ENCODE peak calls at places on chromosomes 11 and 22, in seven cellular contexts. One of them, this sample, is unnamed.

GRCh38 chr11:126978155-126978554 is 22.4 kb downstream of the KIRREL3 start:
- DNase-seq in substantia nigra: no peak
- DNase-seq in ovary: no peak
- DNase-seq in left lung: no peak
- DNase-seq in SJSA1: no peak
- DNase-seq in esophagus squamous epithelium: no peak
- DNase-seq in IMR-90: no peak
- DNase-seq in this sample: no peak

GRCh38 chr11:126355926-126356897 is 726 bp downstream of the ST3GAL4 start:
- DNase-seq in IMR-90: no peak
- DNase-seq in substantia nigra: peak; percentile 53
- DNase-seq in left lung: peak; percentile 85
- DNase-seq in esophagus squamous epithelium: no peak
- DNase-seq in ovary: peak; percentile 60
- DNase-seq in SJSA1: peak; percentile 51
- DNase-seq in this sample: peak; percentile 37

GRCh38 chr11:132253469-132254264 is 883.3 kb downstream of the NTM start:
- DNase-seq in esophagus squamous epithelium: no peak
- DNase-seq in left lung: no peak
- DNase-seq in SJSA1: no peak
- DNase-seq in ovary: no peak
- DNase-seq in substantia nigra: no peak
- DNase-seq in IMR-90: no peak
- DNase-seq in this sample: no peak

GRCh38 chr22:24183321-24184031 is 2.2 kb downstream of the SUSD2 start:
- DNase-seq in IMR-90: no peak
- DNase-seq in ovary: peak; percentile 17
- DNase-seq in substantia nigra: no peak
- DNase-seq in left lung: peak; percentile 83
- DNase-seq in SJSA1: no peak
- DNase-seq in esophagus squamous epithelium: no peak
- DNase-seq in this sample: no peak

GRCh38 chr11:125494987-125495725 is 909 bp downstream of the FEZ1 start:
- DNase-seq in IMR-90: peak; percentile 31
- DNase-seq in esophagus squamous epithelium: no peak
- DNase-seq in SJSA1: no peak
- DNase-seq in left lung: peak; percentile 77
- DNase-seq in substantia nigra: peak; percentile 61
- DNase-seq in ovary: peak; percentile 53
- DNase-seq in this sample: no peak

GRCh38 chr11:60775420-60775961 is 9.6 kb upstream of the MS4A10 start:
- DNase-seq in substantia nigra: peak; percentile 31
- DNase-seq in ovary: peak; percentile 87
- DNase-seq in IMR-90: peak; percentile 86
- DNase-seq in SJSA1: peak; percentile 94
- DNase-seq in esophagus squamous epithelium: no peak
- DNase-seq in left lung: no peak
- DNase-seq in this sample: peak; percentile 81

GRCh38 chr11:3231851-3232744 is at the start of gene MRGPRE:
- DNase-seq in esophagus squamous epithelium: no peak
- DNase-seq in ovary: no peak
- DNase-seq in IMR-90: no peak
- DNase-seq in substantia nigra: no peak
- DNase-seq in SJSA1: no peak
- DNase-seq in left lung: peak; percentile 79
- DNase-seq in this sample: no peak

GRCh38 chr22:31753005-31753633 is 700 bp upstream of the DEPDC5 start:
- DNase-seq in IMR-90: no peak
- DNase-seq in SJSA1: peak; percentile 61
- DNase-seq in ovary: peak; percentile 62
- DNase-seq in esophagus squamous epithelium: peak; percentile 64
- DNase-seq in substantia nigra: peak; percentile 23
- DNase-seq in left lung: peak; percentile 71
- DNase-seq in this sample: peak; percentile 49

GRCh38 chr11:2584812-2585565 is 114.8 kb downstream of the KCNQ1OT1 start:
- DNase-seq in substantia nigra: no peak
- DNase-seq in SJSA1: peak; percentile 45
- DNase-seq in esophagus squamous epithelium: no peak
- DNase-seq in IMR-90: no peak
- DNase-seq in ovary: peak; percentile 12
- DNase-seq in left lung: peak; percentile 39
- DNase-seq in this sample: no peak

GRCh38 chr22:48253136-48253535 is 1490.7 kb downstream of the TBC1D22A start:
- DNase-seq in SJSA1: no peak
- DNase-seq in esophagus squamous epithelium: no peak
- DNase-seq in ovary: no peak
- DNase-seq in IMR-90: no peak
- DNase-seq in left lung: no peak
- DNase-seq in substantia nigra: no peak
- DNase-seq in this sample: no peak

GRCh38 chr11:85965202-85965601 is 103.7 kb downstream of the PICALM start:
- DNase-seq in IMR-90: peak; percentile 90
- DNase-seq in esophagus squamous epithelium: no peak
- DNase-seq in substantia nigra: no peak
- DNase-seq in ovary: no peak
- DNase-seq in SJSA1: no peak
- DNase-seq in left lung: no peak
- DNase-seq in this sample: no peak

GRCh38 chr11:45993438-45994064 is 71.1 kb downstream of the LARGE2 start:
- DNase-seq in ovary: peak; percentile 48
- DNase-seq in esophagus squamous epithelium: no peak
- DNase-seq in left lung: no peak
- DNase-seq in SJSA1: no peak
- DNase-seq in IMR-90: no peak
- DNase-seq in substantia nigra: peak; percentile 19
- DNase-seq in this sample: peak; percentile 17

GRCh38 chr11:130137999-130138398 is 21.6 kb upstream of the ST14 start:
- DNase-seq in ovary: no peak
- DNase-seq in IMR-90: no peak
- DNase-seq in substantia nigra: no peak
- DNase-seq in left lung: no peak
- DNase-seq in esophagus squamous epithelium: no peak
- DNase-seq in SJSA1: no peak
- DNase-seq in this sample: no peak

GRCh38 chr11:81644239-81644840 is 1089.3 kb downstream of the FAM181B start:
- DNase-seq in ovary: no peak
- DNase-seq in left lung: no peak
- DNase-seq in SJSA1: no peak
- DNase-seq in substantia nigra: no peak
- DNase-seq in esophagus squamous epithelium: no peak
- DNase-seq in IMR-90: peak; percentile 23
- DNase-seq in this sample: no peak

GRCh38 chr11:60914620-60915249 is 777 bp downstream of the TMEM109 start:
- DNase-seq in IMR-90: peak; percentile 34
- DNase-seq in ovary: no peak
- DNase-seq in SJSA1: no peak
- DNase-seq in left lung: peak; percentile 86
- DNase-seq in substantia nigra: no peak
- DNase-seq in esophagus squamous epithelium: no peak
- DNase-seq in this sample: no peak

GRCh38 chr22:46012182-46012880 is 35.4 kb upstream of the WNT7B start:
- DNase-seq in esophagus squamous epithelium: no peak
- DNase-seq in IMR-90: no peak
- DNase-seq in substantia nigra: no peak
- DNase-seq in SJSA1: no peak
- DNase-seq in ovary: peak; percentile 57
- DNase-seq in left lung: no peak
- DNase-seq in this sample: no peak

GRCh38 chr11:72773291-72773690 is 20.6 kb downstream of the STARD10 start:
- DNase-seq in SJSA1: peak; percentile 44
- DNase-seq in IMR-90: peak; percentile 93
- DNase-seq in substantia nigra: no peak
- DNase-seq in ovary: peak; percentile 62
- DNase-seq in esophagus squamous epithelium: no peak
- DNase-seq in left lung: no peak
- DNase-seq in this sample: no peak

GRCh38 chr11:70567680-70568503 is 169.6 kb downstream of the CTTN start:
- DNase-seq in IMR-90: peak; percentile 10
- DNase-seq in esophagus squamous epithelium: no peak
- DNase-seq in ovary: no peak
- DNase-seq in SJSA1: no peak
- DNase-seq in left lung: peak; percentile 61
- DNase-seq in substantia nigra: no peak
- DNase-seq in this sample: no peak

GRCh38 chr11:19345519-19345847 is 104.7 kb upstream of the E2F8 start:
- DNase-seq in ovary: no peak
- DNase-seq in esophagus squamous epithelium: no peak
- DNase-seq in SJSA1: no peak
- DNase-seq in substantia nigra: peak; percentile 55
- DNase-seq in IMR-90: no peak
- DNase-seq in left lung: peak; percentile 76
- DNase-seq in this sample: peak; percentile 29

GRCh38 chr11:287821-288327 is 1.1 kb upstream of the PGGHG start:
- DNase-seq in IMR-90: no peak
- DNase-seq in left lung: peak; percentile 83
- DNase-seq in esophagus squamous epithelium: no peak
- DNase-seq in ovary: peak; percentile 18
- DNase-seq in substantia nigra: no peak
- DNase-seq in SJSA1: no peak
- DNase-seq in this sample: no peak

GRCh38 chr22:44394246-44395115 is 81.7 kb upstream of the SHISAL1 start:
- DNase-seq in substantia nigra: no peak
- DNase-seq in SJSA1: peak; percentile 27
- DNase-seq in ovary: no peak
- DNase-seq in IMR-90: no peak
- DNase-seq in left lung: peak; percentile 50
- DNase-seq in esophagus squamous epithelium: no peak
- DNase-seq in this sample: no peak

GRCh38 chr11:29268733-29269132 is 748.1 kb downstream of the KCNA4 start:
- DNase-seq in IMR-90: no peak
- DNase-seq in substantia nigra: no peak
- DNase-seq in SJSA1: no peak
- DNase-seq in ovary: no peak
- DNase-seq in esophagus squamous epithelium: no peak
- DNase-seq in left lung: no peak
- DNase-seq in this sample: no peak

GRCh38 chr11:65316311-65316978 is 1.8 kb downstream of the CDC42EP2 start:
- DNase-seq in substantia nigra: no peak
- DNase-seq in left lung: peak; percentile 23
- DNase-seq in IMR-90: peak; percentile 97
- DNase-seq in SJSA1: no peak
- DNase-seq in esophagus squamous epithelium: no peak
- DNase-seq in ovary: no peak
- DNase-seq in this sample: no peak

GRCh38 chr22:37485714-37486223 is 415 bp downstream of the MFNG start:
- DNase-seq in esophagus squamous epithelium: no peak
- DNase-seq in ovary: no peak
- DNase-seq in left lung: no peak
- DNase-seq in IMR-90: no peak
- DNase-seq in substantia nigra: no peak
- DNase-seq in SJSA1: no peak
- DNase-seq in this sample: no peak
- H3K27ac ChIP-seq in esophagus squamous epithelium: peak overlapping the region; percentile 85
- H3K27ac ChIP-seq in ovary: no peak overlapping the region
- H3K27ac ChIP-seq in left lung: peak overlapping the region; percentile 87
- H3K27ac ChIP-seq in IMR-90: no peak overlapping the region
- H3K27ac ChIP-seq in substantia nigra: peak overlapping the region; percentile 54
- H3K27ac ChIP-seq in SJSA1: no peak overlapping the region
- H3K27ac ChIP-seq in this sample: peak overlapping the region; percentile 36

GRCh38 chr11:8082391-8083087 is 1.5 kb downstream of the TUB start:
- DNase-seq in IMR-90: no peak
- DNase-seq in substantia nigra: no peak
- DNase-seq in SJSA1: no peak
- DNase-seq in esophagus squamous epithelium: no peak
- DNase-seq in ovary: no peak
- DNase-seq in left lung: no peak
- DNase-seq in this sample: no peak

GRCh38 chr11:8083871-8084281 is 2.9 kb downstream of the TUB start:
- DNase-seq in IMR-90: no peak
- DNase-seq in SJSA1: no peak
- DNase-seq in ovary: no peak
- DNase-seq in esophagus squamous epithelium: no peak
- DNase-seq in left lung: no peak
- DNase-seq in substantia nigra: no peak
- DNase-seq in this sample: no peak

GRCh38 chr11:8084352-8084751 is 3.3 kb downstream of the TUB start:
- DNase-seq in IMR-90: no peak
- DNase-seq in esophagus squamous epithelium: no peak
- DNase-seq in ovary: no peak
- DNase-seq in substantia nigra: no peak
- DNase-seq in left lung: no peak
- DNase-seq in SJSA1: no peak
- DNase-seq in this sample: no peak

GRCh38 chr11:8081591-8082021 is 595 bp downstream of the TUB start:
- DNase-seq in esophagus squamous epithelium: no peak
- DNase-seq in substantia nigra: no peak
- DNase-seq in ovary: peak; percentile 49
- DNase-seq in IMR-90: peak; percentile 22
- DNase-seq in left lung: no peak
- DNase-seq in SJSA1: no peak
- DNase-seq in this sample: no peak

GRCh38 chr11:8083088-8083395 is 2.0 kb downstream of the TUB start:
- DNase-seq in esophagus squamous epithelium: no peak
- DNase-seq in substantia nigra: no peak
- DNase-seq in IMR-90: no peak
- DNase-seq in ovary: no peak
- DNase-seq in SJSA1: no peak
- DNase-seq in left lung: no peak
- DNase-seq in this sample: no peak
- H3K27ac ChIP-seq in esophagus squamous epithelium: no peak overlapping the region
- H3K27ac ChIP-seq in substantia nigra: no peak overlapping the region
- H3K27ac ChIP-seq in IMR-90: no peak overlapping the region
- H3K27ac ChIP-seq in ovary: no peak overlapping the region
- H3K27ac ChIP-seq in SJSA1: no peak overlapping the region
- H3K27ac ChIP-seq in left lung: no peak overlapping the region
- H3K27ac ChIP-seq in this sample: no peak overlapping the region

DNA sequence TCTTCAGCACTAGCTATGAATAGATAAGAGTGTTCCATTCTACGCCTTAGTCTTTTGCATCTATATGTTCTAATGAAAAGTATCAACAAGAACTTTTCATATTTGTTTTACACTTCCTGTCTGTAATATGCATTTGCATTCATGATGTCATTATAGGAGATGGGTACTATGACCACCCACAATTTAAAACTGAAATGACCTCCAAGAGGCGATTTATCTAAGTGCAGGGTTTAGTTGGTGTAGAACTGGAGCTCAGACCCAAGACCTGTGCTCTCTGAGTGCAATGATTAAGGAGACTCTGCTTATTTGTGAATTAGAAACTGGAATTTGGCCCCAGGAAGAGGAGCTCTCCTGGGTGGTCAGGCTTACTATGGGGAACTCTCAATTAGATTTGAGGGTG is 289.1 kb downstream of the ETS1 start:
- DNase-seq in left lung: no peak
- DNase-seq in esophagus squamous epithelium: no peak
- DNase-seq in substantia nigra: no peak
- DNase-seq in SJSA1: peak; percentile 35
- DNase-seq in IMR-90: no peak
- DNase-seq in ovary: no peak
- DNase-seq in this sample: no peak
- H3K27ac ChIP-seq in left lung: no peak overlapping the region
- H3K27ac ChIP-seq in esophagus squamous epithelium: peak overlapping the region; percentile 56
- H3K27ac ChIP-seq in substantia nigra: no peak overlapping the region
- H3K27ac ChIP-seq in SJSA1: peak overlapping the region; percentile 82
- H3K27ac ChIP-seq in IMR-90: no peak overlapping the region
- H3K27ac ChIP-seq in ovary: no peak overlapping the region
- H3K27ac ChIP-seq in this sample: no peak overlapping the region

DNA sequence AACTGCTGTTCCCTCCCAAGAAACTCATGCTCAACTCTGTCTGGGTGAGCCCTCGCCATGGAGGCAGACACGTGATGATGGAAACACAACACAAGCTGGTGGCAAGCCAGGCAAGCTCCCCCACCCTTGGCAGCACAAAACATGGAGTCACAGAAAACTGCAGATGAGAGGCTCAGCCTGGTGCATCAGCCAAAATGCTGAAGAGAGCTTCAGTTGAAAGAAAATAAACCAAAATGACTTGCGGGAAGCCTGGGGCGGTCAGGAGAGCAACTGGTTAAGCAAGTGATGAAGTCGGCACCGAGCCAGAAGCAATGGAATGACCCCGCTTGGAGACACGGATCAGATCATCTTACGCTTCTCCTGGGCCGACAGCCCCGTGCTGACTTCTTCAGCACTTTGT is 68.3 kb downstream of the C11orf58 start:
- DNase-seq in IMR-90: peak; percentile 59
- DNase-seq in left lung: no peak
- DNase-seq in substantia nigra: no peak
- DNase-seq in esophagus squamous epithelium: no peak
- DNase-seq in ovary: no peak
- DNase-seq in SJSA1: no peak
- DNase-seq in this sample: no peak
- H3K27ac ChIP-seq in IMR-90: no peak overlapping the region
- H3K27ac ChIP-seq in left lung: no peak overlapping the region
- H3K27ac ChIP-seq in substantia nigra: no peak overlapping the region
- H3K27ac ChIP-seq in esophagus squamous epithelium: peak overlapping the region; percentile 42
- H3K27ac ChIP-seq in ovary: no peak overlapping the region
- H3K27ac ChIP-seq in SJSA1: no peak overlapping the region
- H3K27ac ChIP-seq in this sample: peak overlapping the region; percentile 3